ENCODE peak calls at places on chromosome X, in ten cellular contexts. R is neuronal stem cell; M is lower lobe of right lung; Y is CD8-positive, alpha-beta T cell; C is cardiac muscle cell; U is tibial nerve; B is CD4-positive, CD25-positive, alpha-beta regulatory T cell; H is CD4-positive, alpha-beta memory T cell; L is body of pancreas; S is tibial artery. O is an unnamed sample.

GRCh38 chrX:63922221-63922620 is 137.2 kb upstream of the ARHGEF9 start:
- DNase-seq in C (no peak), M (no peak), L (no peak), Y (no peak), U (no peak), R (no peak), H (no peak), S (no peak), B (no peak), O (no peak)

GRCh38 chrX:119669424-119670037 is 23.4 kb downstream of the SEPTIN6 start:
- DNase-seq in B (no peak), L (peak; percentile 45), H (no peak), Y (no peak), S (no peak), C (peak; percentile 29), R (no peak), U (no peak), M (no peak), O (no peak)

GRCh38 chrX:136780738-136781137 is at the start of gene ARHGEF6:
- DNase-seq in R (no peak), U (no peak), C (no peak), M (no peak), H (peak; percentile 40), S (no peak), B (peak; percentile 45), Y (no peak), L (no peak), O (no peak)

GRCh38 chrX:44975666-44976263 is 102.8 kb downstream of the KDM6A start:
- DNase-seq in H (no peak), S (no peak), U (no peak), L (no peak), Y (no peak), R (no peak), C (no peak), M (no peak), B (no peak), O (no peak)

GRCh38 chrX:143669395-143669794 is 33.5 kb upstream of the SLITRK4 start:
- DNase-seq in S (no peak), R (no peak), M (no peak), H (no peak), L (no peak), U (no peak), B (no peak), Y (no peak), C (no peak), O (no peak)

GRCh38 chrX:23334871-23335599 is 386 bp downstream of the PTCHD1 start:
- DNase-seq in Y (no peak), L (no peak), S (no peak), M (no peak), C (peak; percentile 41), R (no peak), H (no peak), U (no peak), B (no peak), O (no peak)

GRCh38 chrX:148574247-148574973 is 74.0 kb downstream of the AFF2 start:
- DNase-seq in L (no peak), B (no peak), S (no peak), U (no peak), C (no peak), Y (no peak), R (no peak), H (no peak), M (no peak), O (no peak)

GRCh38 chrX:119067023-119067739 is 5.6 kb upstream of the CT47C1 start:
- DNase-seq in B (peak; percentile 15), L (peak; percentile 72), H (no peak), Y (no peak), U (peak; percentile 16), R (peak; percentile 17), M (peak; percentile 51), C (peak; percentile 55), S (peak; percentile 65), O (no peak)

GRCh38 chrX:118824173-118824782 is 654 bp downstream of the ZCCHC12 start:
- DNase-seq in B (no peak), Y (no peak), H (no peak), R (no peak), S (no peak), L (no peak), M (no peak), U (no peak), C (peak; percentile 40), O (no peak)

GRCh38 chrX:30642642-30643041 is 10.6 kb upstream of the GK start:
- DNase-seq in C (no peak), S (no peak), H (no peak), Y (no peak), M (no peak), R (no peak), B (no peak), U (no peak), L (no peak), O (no peak)

GRCh38 chrX:30643313-30643821 is 9.9 kb upstream of the GK start:
- DNase-seq in U (no peak), M (no peak), H (no peak), Y (no peak), S (no peak), B (no peak), C (no peak), L (no peak), R (no peak), O (no peak)

GRCh38 chrX:30635630-30636029 is 17.6 kb upstream of the GK start:
- DNase-seq in H (peak; percentile 10), U (no peak), M (no peak), B (peak; percentile 26), Y (no peak), L (no peak), C (peak; percentile 12), R (no peak), S (no peak), O (no peak)

GRCh38 chrX:30637874-30638793 is 15.1 kb upstream of the GK start:
- DNase-seq in U (no peak), C (no peak), S (no peak), R (no peak), M (no peak), B (no peak), H (no peak), Y (no peak), L (no peak), O (no peak)
- H3K4me1 ChIP-seq in U (no peaks in the 10 kb centered on the region), C (no peaks in the 10 kb centered on the region), S (no peaks in the 10 kb centered on the region), R (no peaks in the 10 kb centered on the region), M (no peaks in the 10 kb centered on the region), B (no peaks in the 10 kb centered on the region), H (no peaks in the 10 kb centered on the region), Y (no peaks in the 10 kb centered on the region), L (no peaks in the 10 kb centered on the region), O (no peaks in the 10 kb centered on the region)

GRCh38 chrX:153728095-153728494 is 3.4 kb downstream of the ABCD1 start:
- DNase-seq in C (no peak), B (no peak), L (no peak), H (no peak), Y (no peak), M (no peak), S (no peak), R (no peak), U (no peak), O (no peak)
- H3K4me1 ChIP-seq in C (peaks cover 16% of the 10 kb centered on the region), B (peaks cover 31% of the 10 kb centered on the region), L (peaks cover 47% of the 10 kb centered on the region), H (peaks cover 32% of the 10 kb centered on the region), Y (peaks cover 18% of the 10 kb centered on the region), M (peaks cover 37% of the 10 kb centered on the region), S (peaks cover 35% of the 10 kb centered on the region), R (peaks cover 17% of the 10 kb centered on the region), U (no peaks in the 10 kb centered on the region), O (peaks cover 27% of the 10 kb centered on the region)

DNA sequence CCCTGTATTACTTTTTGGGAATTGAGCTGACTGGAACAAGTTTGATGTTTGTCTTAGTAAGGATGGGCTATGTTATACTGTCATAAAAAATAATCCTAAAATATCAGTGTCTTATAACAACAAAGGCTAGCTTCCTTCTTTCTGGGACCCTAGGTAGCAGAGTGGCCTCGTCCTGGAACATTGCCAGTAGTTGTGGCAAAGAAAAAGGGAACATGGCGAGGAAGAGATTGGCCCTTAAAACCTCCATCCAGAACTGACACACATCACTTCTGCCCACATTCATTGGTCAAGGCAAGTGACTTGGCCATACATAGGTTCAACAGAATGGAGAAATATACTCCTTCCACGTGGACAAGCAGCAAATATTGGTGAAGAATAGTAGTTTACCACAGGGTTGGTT is 287.9 kb downstream of the PPP1R2C start:
- DNase-seq in H (no peak), U (no peak), M (no peak), Y (no peak), B (no peak), C (no peak), L (no peak), S (no peak), R (no peak), O (no peak)
- H3K4me1 ChIP-seq in H (no peaks in the 10 kb centered on the region), U (no peaks in the 10 kb centered on the region), M (no peaks in the 10 kb centered on the region), Y (peaks cover 6% of the 10 kb centered on the region), B (no peaks in the 10 kb centered on the region), C (no peaks in the 10 kb centered on the region), L (no peaks in the 10 kb centered on the region), S (no peaks in the 10 kb centered on the region), R (no peaks in the 10 kb centered on the region), O (no peaks in the 10 kb centered on the region)

GRCh38 chrX:48956728-48957414 is 536 bp downstream of the OTUD5 start:
- DNase-seq in L (peak; percentile 20), C (peak; percentile 15), R (no peak), Y (no peak), U (no peak), M (peak; percentile 47), S (no peak), B (peak; percentile 37), H (peak; percentile 46), O (peak; percentile 71)
- H3K4me1 ChIP-seq in L (peaks cover 50% of the 10 kb centered on the region), C (peaks cover 10% of the 10 kb centered on the region), R (peaks cover 1% of the 10 kb centered on the region), Y (peaks cover 51% of the 10 kb centered on the region), U (no peaks in the 10 kb centered on the region), M (peaks cover 30% of the 10 kb centered on the region), S (peaks cover 2% of the 10 kb centered on the region), B (peaks cover 55% of the 10 kb centered on the region), H (peaks cover 61% of the 10 kb centered on the region), O (peaks cover 14% of the 10 kb centered on the region)

DNA sequence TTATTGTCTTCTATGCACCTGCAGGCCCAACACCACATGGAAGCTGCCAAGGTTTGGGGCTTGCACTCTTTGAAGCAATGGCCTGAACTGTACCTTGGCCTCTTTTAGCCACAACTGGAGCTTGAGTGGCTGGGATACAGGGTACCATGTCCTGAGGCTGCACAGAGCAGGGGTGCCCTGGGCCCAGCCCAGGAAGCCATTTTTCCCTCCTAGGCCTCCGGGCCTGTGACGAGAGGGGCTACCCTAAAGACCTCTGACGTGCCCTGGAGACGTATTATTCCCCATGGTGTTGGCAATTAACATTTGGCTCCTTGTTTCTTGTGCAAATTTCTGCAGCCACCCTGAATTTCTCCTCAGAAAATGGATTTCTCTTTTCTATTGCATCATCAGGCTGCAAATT is 519.9 kb upstream of the MAGEB18 start:
- DNase-seq in C (no peak), U (no peak), R (no peak), Y (no peak), S (no peak), M (no peak), L (no peak), H (no peak), B (no peak), O (no peak)
- H3K4me1 ChIP-seq in C (no peaks in the 10 kb centered on the region), U (no peaks in the 10 kb centered on the region), R (no peaks in the 10 kb centered on the region), Y (no peaks in the 10 kb centered on the region), S (no peaks in the 10 kb centered on the region), M (no peaks in the 10 kb centered on the region), L (no peaks in the 10 kb centered on the region), H (no peaks in the 10 kb centered on the region), B (no peaks in the 10 kb centered on the region), O (no peaks in the 10 kb centered on the region)

DNA sequence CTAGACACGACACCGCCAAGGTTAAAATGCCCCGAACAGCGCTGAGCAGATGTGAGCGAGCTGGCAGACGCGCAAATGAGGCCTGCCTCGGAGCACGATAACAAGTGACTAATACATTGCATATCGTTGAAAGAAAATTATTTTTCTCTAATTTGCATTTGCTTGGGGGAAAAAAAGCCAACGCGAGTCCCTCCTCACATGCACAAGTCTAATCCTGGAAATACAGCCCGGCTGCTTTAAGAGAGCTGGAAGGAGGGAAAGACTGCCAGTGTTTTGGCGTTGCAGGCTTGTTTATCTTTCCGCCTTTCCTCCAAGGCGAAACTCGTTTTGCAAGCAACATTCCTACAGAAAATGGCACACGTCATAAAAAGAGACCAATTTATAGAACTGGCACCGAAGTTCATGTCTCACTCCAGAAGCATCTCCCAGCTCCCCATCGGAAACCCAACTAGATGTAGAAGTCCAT is 12.6 kb downstream of the BCOR start:
- DNase-seq in C (no peak), B (no peak), M (no peak), U (no peak), S (no peak), L (peak; percentile 57), H (no peak), Y (no peak), R (no peak), O (no peak)
- H3K4me1 ChIP-seq in C (peaks cover 61% of the 10 kb centered on the region), B (peaks cover 56% of the 10 kb centered on the region), M (peaks cover 57% of the 10 kb centered on the region), U (no peaks in the 10 kb centered on the region), S (peaks cover 26% of the 10 kb centered on the region), L (peaks cover 90% of the 10 kb centered on the region), H (peaks cover 80% of the 10 kb centered on the region), Y (peaks cover 67% of the 10 kb centered on the region), R (peaks cover 28% of the 10 kb centered on the region), O (peaks cover 10% of the 10 kb centered on the region)

O was measured in upper lobe of right lung.